ENCODE peak calls at places on chromosomes 7 and 10, in nine cellular contexts. One of them, this sample, is unnamed. For H3K4me1, the result is how much of the 10 kb centered on the place peaks cover.

GRCh38 chr7:73830872-73831655 is at the start of gene CLDN4:
- DNase-seq in endothelial cell of umbilical vein: no peak
- DNase-seq in uterus: no peak
- DNase-seq in heart left ventricle: peak
- DNase-seq in IMR-90: no peak
- DNase-seq in H1: peak
- DNase-seq in right lobe of liver: no peak
- DNase-seq in A549: no peak
- DNase-seq in stomach: peak
- DNase-seq in this sample: peak

GRCh38 chr10:113529575-113529974 is 23.3 kb upstream of the HABP2 start:
- DNase-seq in H1: no peak
- DNase-seq in A549: no peak
- DNase-seq in stomach: peak
- DNase-seq in endothelial cell of umbilical vein: no peak
- DNase-seq in IMR-90: no peak
- DNase-seq in uterus: no peak
- DNase-seq in right lobe of liver: no peak
- DNase-seq in heart left ventricle: no peak
- DNase-seq in this sample: no peak

GRCh38 chr7:355568-355967 is 65.6 kb downstream of the FOXL3 start:
- DNase-seq in IMR-90: no peak
- DNase-seq in right lobe of liver: no peak
- DNase-seq in A549: no peak
- DNase-seq in endothelial cell of umbilical vein: no peak
- DNase-seq in heart left ventricle: no peak
- DNase-seq in stomach: no peak
- DNase-seq in H1: no peak
- DNase-seq in uterus: no peak
- DNase-seq in this sample: no peak

GRCh38 chr10:121823993-121824463 is 103.8 kb downstream of the ATE1 start:
- DNase-seq in stomach: no peak
- DNase-seq in right lobe of liver: no peak
- DNase-seq in H1: no peak
- DNase-seq in endothelial cell of umbilical vein: peak
- DNase-seq in IMR-90: peak
- DNase-seq in uterus: no peak
- DNase-seq in A549: peak
- DNase-seq in heart left ventricle: no peak
- DNase-seq in this sample: no peak

GRCh38 chr7:86926732-86927131 is 132.7 kb downstream of the ELAPOR2 start:
- DNase-seq in endothelial cell of umbilical vein: peak
- DNase-seq in H1: no peak
- DNase-seq in A549: peak
- DNase-seq in IMR-90: peak
- DNase-seq in heart left ventricle: no peak
- DNase-seq in uterus: peak
- DNase-seq in right lobe of liver: no peak
- DNase-seq in stomach: peak
- DNase-seq in this sample: peak

GRCh38 chr7:43314379-43315158 is 202.1 kb downstream of the HECW1 start:
- DNase-seq in stomach: no peak
- DNase-seq in uterus: no peak
- DNase-seq in A549: no peak
- DNase-seq in IMR-90: no peak
- DNase-seq in endothelial cell of umbilical vein: no peak
- DNase-seq in heart left ventricle: no peak
- DNase-seq in H1: no peak
- DNase-seq in right lobe of liver: no peak
- DNase-seq in this sample: no peak

GRCh38 chr7:119720541-119720940 is 552.4 kb upstream of the KCND2 start:
- DNase-seq in stomach: no peak
- DNase-seq in endothelial cell of umbilical vein: peak
- DNase-seq in right lobe of liver: no peak
- DNase-seq in IMR-90: peak
- DNase-seq in H1: no peak
- DNase-seq in A549: peak
- DNase-seq in uterus: no peak
- DNase-seq in heart left ventricle: no peak
- DNase-seq in this sample: no peak

GRCh38 chr7:122014697-122015096 is 129.4 kb downstream of the AASS start:
- DNase-seq in A549: no peak
- DNase-seq in endothelial cell of umbilical vein: peak
- DNase-seq in heart left ventricle: no peak
- DNase-seq in IMR-90: no peak
- DNase-seq in right lobe of liver: no peak
- DNase-seq in uterus: no peak
- DNase-seq in H1: no peak
- DNase-seq in stomach: no peak
- DNase-seq in this sample: no peak

GRCh38 chr7:18226598-18226997 is 199.0 kb upstream of the PRPS1L1 start:
- DNase-seq in H1: no peak
- DNase-seq in A549: no peak
- DNase-seq in right lobe of liver: no peak
- DNase-seq in uterus: no peak
- DNase-seq in heart left ventricle: no peak
- DNase-seq in stomach: no peak
- DNase-seq in IMR-90: no peak
- DNase-seq in endothelial cell of umbilical vein: no peak
- DNase-seq in this sample: no peak

GRCh38 chr7:114414151-114415053 is at the start of gene FOXP2:
- DNase-seq in right lobe of liver: no peak
- DNase-seq in A549: peak
- DNase-seq in heart left ventricle: no peak
- DNase-seq in endothelial cell of umbilical vein: peak
- DNase-seq in H1: no peak
- DNase-seq in uterus: no peak
- DNase-seq in stomach: no peak
- DNase-seq in IMR-90: peak
- DNase-seq in this sample: no peak

GRCh38 chr10:60611291-60611747 is 167.0 kb upstream of the CDK1 start:
- DNase-seq in H1: no peak
- DNase-seq in A549: peak
- DNase-seq in stomach: no peak
- DNase-seq in heart left ventricle: no peak
- DNase-seq in IMR-90: peak
- DNase-seq in uterus: no peak
- DNase-seq in right lobe of liver: no peak
- DNase-seq in endothelial cell of umbilical vein: peak
- DNase-seq in this sample: no peak

GRCh38 chr7:145665499-145666258 is 450.9 kb upstream of the CNTNAP2 start:
- DNase-seq in uterus: no peak
- DNase-seq in H1: no peak
- DNase-seq in endothelial cell of umbilical vein: no peak
- DNase-seq in IMR-90: no peak
- DNase-seq in right lobe of liver: no peak
- DNase-seq in stomach: no peak
- DNase-seq in heart left ventricle: no peak
- DNase-seq in A549: no peak
- DNase-seq in this sample: no peak

DNA sequence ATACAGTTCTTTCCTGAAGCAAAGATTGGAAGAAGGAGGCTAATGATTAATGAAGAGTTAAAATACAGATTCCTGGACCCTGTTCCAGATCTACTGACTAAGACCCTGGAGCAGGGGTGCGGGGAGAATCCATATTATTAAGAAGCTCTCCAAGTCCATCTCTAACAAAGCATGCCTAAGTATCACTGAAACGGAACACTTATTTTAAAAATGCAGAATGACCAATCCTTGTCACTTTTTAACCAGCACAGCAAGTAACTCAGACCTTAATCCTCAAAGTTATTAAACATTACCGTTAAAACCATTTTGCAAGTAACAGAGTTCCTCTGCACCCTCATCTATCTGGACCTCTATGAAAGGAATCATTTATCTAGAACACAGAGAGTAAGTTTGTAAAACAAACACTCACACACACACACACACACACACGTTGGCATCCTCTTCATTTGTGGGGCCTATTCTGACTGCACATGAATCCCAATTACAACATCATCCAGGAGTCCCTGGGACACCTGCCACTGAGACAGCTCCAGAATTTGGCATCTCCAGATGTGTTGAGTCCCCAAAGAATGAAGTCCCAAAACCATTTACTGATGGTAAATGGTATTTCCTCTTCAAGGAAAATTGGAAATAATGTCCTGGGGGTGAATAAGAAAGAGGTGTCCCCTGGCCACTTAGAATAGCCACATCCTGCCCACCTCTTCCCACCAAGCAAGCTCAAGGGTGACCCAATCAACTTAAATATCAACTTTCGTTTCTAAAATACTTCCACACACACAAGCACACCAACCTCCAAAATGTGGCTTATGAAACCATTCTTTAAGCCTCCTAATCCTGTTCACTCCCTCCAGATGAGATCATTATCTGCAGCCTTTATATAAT is 117.5 kb downstream of the PARD3 start:
- DNase-seq in heart left ventricle: no peak
- DNase-seq in H1: no peak
- DNase-seq in endothelial cell of umbilical vein: no peak
- DNase-seq in right lobe of liver: no peak
- DNase-seq in stomach: no peak
- DNase-seq in IMR-90: no peak
- DNase-seq in A549: peak
- DNase-seq in uterus: no peak
- DNase-seq in this sample: no peak
- H3K4me1 ChIP-seq in heart left ventricle: under half
- H3K4me1 ChIP-seq in H1: under half
- H3K4me1 ChIP-seq in endothelial cell of umbilical vein: under half
- H3K4me1 ChIP-seq in right lobe of liver: under half
- H3K4me1 ChIP-seq in stomach: under half
- H3K4me1 ChIP-seq in IMR-90: under half
- H3K4me1 ChIP-seq in A549: half or more
- H3K4me1 ChIP-seq in uterus: under half
- H3K4me1 ChIP-seq in this sample: under half

GRCh38 chr10:26777686-26778085 is 80.2 kb downstream of the PDSS1 start:
- DNase-seq in heart left ventricle: no peak
- DNase-seq in H1: no peak
- DNase-seq in endothelial cell of umbilical vein: no peak
- DNase-seq in stomach: no peak
- DNase-seq in A549: no peak
- DNase-seq in right lobe of liver: no peak
- DNase-seq in IMR-90: no peak
- DNase-seq in uterus: no peak
- DNase-seq in this sample: no peak

GRCh38 chr10:26779176-26779860 is 81.4 kb downstream of the ABI1 start:
- DNase-seq in H1: no peak
- DNase-seq in endothelial cell of umbilical vein: no peak
- DNase-seq in A549: peak
- DNase-seq in uterus: no peak
- DNase-seq in heart left ventricle: no peak
- DNase-seq in IMR-90: no peak
- DNase-seq in stomach: no peak
- DNase-seq in right lobe of liver: no peak
- DNase-seq in this sample: no peak

GRCh38 chr10:26780106-26780792 is 80.5 kb downstream of the ABI1 start:
- DNase-seq in A549: no peak
- DNase-seq in endothelial cell of umbilical vein: no peak
- DNase-seq in H1: no peak
- DNase-seq in stomach: no peak
- DNase-seq in heart left ventricle: no peak
- DNase-seq in right lobe of liver: no peak
- DNase-seq in uterus: no peak
- DNase-seq in IMR-90: no peak
- DNase-seq in this sample: no peak

GRCh38 chr10:26781797-26782196 is 79.0 kb downstream of the ABI1 start:
- DNase-seq in heart left ventricle: no peak
- DNase-seq in uterus: no peak
- DNase-seq in IMR-90: peak
- DNase-seq in A549: no peak
- DNase-seq in stomach: no peak
- DNase-seq in H1: no peak
- DNase-seq in endothelial cell of umbilical vein: no peak
- DNase-seq in right lobe of liver: no peak
- DNase-seq in this sample: no peak

GRCh38 chr10:26780793-26781601 is 79.8 kb downstream of the ABI1 start:
- DNase-seq in H1: no peak
- DNase-seq in right lobe of liver: no peak
- DNase-seq in heart left ventricle: no peak
- DNase-seq in IMR-90: peak
- DNase-seq in uterus: no peak
- DNase-seq in A549: peak
- DNase-seq in stomach: no peak
- DNase-seq in endothelial cell of umbilical vein: no peak
- DNase-seq in this sample: peak
- TF ChIP-seq POLR2A in H1: no peak
- TF ChIP-seq POLR2A in right lobe of liver: no peak
- TF ChIP-seq POLR2A in heart left ventricle: no peak
- TF ChIP-seq POLR2A in IMR-90: no peak
- TF ChIP-seq POLR2A in uterus: no peak
- TF ChIP-seq POLR2A in A549: no peak
- TF ChIP-seq POLR2A in stomach: no peak
- TF ChIP-seq POLR2A in endothelial cell of umbilical vein: no peak
- TF ChIP-seq POLR2A in this sample: no peak

DNA sequence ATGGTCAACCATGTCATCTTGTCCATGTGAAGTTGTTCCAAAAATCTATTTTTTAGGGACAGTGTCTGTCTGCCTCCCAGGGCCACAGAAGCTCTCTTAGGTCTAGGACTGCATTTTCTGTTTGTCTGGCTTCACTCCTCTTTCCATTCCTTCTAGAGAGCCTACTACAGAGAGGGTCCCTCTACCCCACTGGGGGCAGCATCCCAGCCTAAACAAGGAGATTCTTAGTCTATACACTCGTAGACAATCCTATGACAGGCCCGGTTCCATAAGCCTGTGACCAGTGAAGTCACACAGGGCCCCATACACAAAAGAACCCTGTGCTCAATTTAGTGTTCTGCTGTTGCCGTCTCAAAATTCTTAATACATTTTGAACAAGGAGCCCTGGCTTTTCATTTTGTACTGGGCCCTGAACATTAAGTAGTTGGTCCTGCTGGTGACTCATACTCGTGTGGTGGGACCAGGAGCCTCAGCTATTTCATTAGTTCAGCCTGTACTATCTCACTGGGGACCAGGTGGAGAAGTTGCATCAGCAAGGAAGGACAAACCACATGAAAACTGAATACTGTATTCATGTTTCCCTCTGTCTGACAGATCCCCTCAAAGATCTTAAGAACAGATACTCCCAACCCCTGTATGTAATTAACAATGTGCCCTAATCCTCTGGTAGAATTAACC is 23.5 kb upstream of the FAM180A start:
- DNase-seq in A549: no peak
- DNase-seq in IMR-90: peak
- DNase-seq in stomach: no peak
- DNase-seq in right lobe of liver: no peak
- DNase-seq in uterus: no peak
- DNase-seq in heart left ventricle: no peak
- DNase-seq in H1: no peak
- DNase-seq in endothelial cell of umbilical vein: no peak
- DNase-seq in this sample: no peak
- TF ChIP-seq CTCF in A549: no peak
- TF ChIP-seq CTCF in IMR-90: no peak
- TF ChIP-seq CTCF in stomach: no peak
- TF ChIP-seq CTCF in right lobe of liver: no peak
- TF ChIP-seq CTCF in uterus: no peak
- TF ChIP-seq CTCF in heart left ventricle: no peak
- TF ChIP-seq CTCF in H1: no peak
- TF ChIP-seq CTCF in endothelial cell of umbilical vein: no peak
- TF ChIP-seq CTCF in this sample: no peak

DNA sequence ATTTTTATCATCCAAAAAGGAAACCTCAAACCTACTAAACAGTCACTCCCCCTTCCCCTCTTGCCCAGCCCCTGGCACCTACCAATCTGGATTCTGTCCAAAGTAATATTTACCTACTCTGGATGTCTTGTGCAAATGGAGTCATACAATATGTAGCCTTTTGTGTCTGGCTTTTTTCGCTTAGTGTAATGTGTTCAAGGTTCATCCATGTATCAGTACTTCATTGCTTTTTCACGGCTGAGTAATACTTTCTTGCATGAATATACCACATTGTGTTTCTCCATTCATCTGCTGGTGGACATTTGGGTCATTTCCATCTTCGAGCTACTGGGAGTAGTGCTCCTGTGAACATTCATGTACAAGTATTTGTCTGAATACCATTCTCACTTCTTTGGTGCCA is 113.6 kb downstream of the EEPD1 start:
- DNase-seq in right lobe of liver: no peak
- DNase-seq in A549: peak
- DNase-seq in heart left ventricle: no peak
- DNase-seq in H1: no peak
- DNase-seq in stomach: no peak
- DNase-seq in uterus: no peak
- DNase-seq in endothelial cell of umbilical vein: no peak
- DNase-seq in IMR-90: no peak
- DNase-seq in this sample: no peak
- H3K4me1 ChIP-seq in right lobe of liver: under half
- H3K4me1 ChIP-seq in A549: half or more
- H3K4me1 ChIP-seq in heart left ventricle: under half
- H3K4me1 ChIP-seq in H1: under half
- H3K4me1 ChIP-seq in stomach: under half
- H3K4me1 ChIP-seq in uterus: under half
- H3K4me1 ChIP-seq in endothelial cell of umbilical vein: under half
- H3K4me1 ChIP-seq in IMR-90: under half
- H3K4me1 ChIP-seq in this sample: under half